ENCODE peak calls at places on chromosomes 4 and X, in eight cellular contexts. Z, H, I, R, F, Y, W and J are unnamed samples.
A peak's percentile ranks its signal among the peaks of the same experiment; 100 is the strongest.

GRCh38 chrX:40083120-40083978 is 14.4 kb downstream of the BCOR start:
- DNase-seq in I (no peak), H (no peak), R (no peak), W (no peak), Y (peak; percentile 19), Z (no peak), F (peak; percentile 62), J (peak; percentile 25)

GRCh38 chr4:152464030-152464823 is 71.7 kb downstream of the FBXW7 start:
- DNase-seq in F (no peak), W (no peak), I (no peak), R (no peak), Y (no peak), H (no peak), Z (no peak), J (no peak)

GRCh38 chr4:38568768-38569167 is 95.2 kb upstream of the KLF3 start:
- DNase-seq in Z (no peak), I (no peak), Y (no peak), R (no peak), W (no peak), H (no peak), F (no peak), J (no peak)

GRCh38 chrX:13515181-13515930 is 54.0 kb upstream of the EGFL6 start:
- DNase-seq in R (no peak), Y (no peak), W (no peak), H (peak; percentile 7), I (peak; percentile 23), F (no peak), Z (no peak), J (no peak)

GRCh38 chr4:80204433-80204832 is 7.1 kb downstream of the PRDM8 start:
- DNase-seq in R (no peak), Z (no peak), I (no peak), W (peak; percentile 35), F (no peak), H (no peak), Y (no peak), J (no peak)

GRCh38 chr4:28010543-28011235 is 1150.0 kb downstream of the STIM2 start:
- DNase-seq in W (peak; percentile 56), H (peak; percentile 21), R (no peak), Y (no peak), Z (no peak), F (no peak), I (peak; percentile 5), J (no peak)

GRCh38 chrX:140346711-140347110 is 158.2 kb downstream of the SOX3 start:
- DNase-seq in W (no peak), I (no peak), R (no peak), F (no peak), Z (no peak), H (no peak), Y (no peak), J (no peak)

GRCh38 chr4:186617921-186618320 is 62.6 kb upstream of the MTNR1A start:
- DNase-seq in R (peak; percentile 24), I (no peak), W (peak; percentile 54), F (no peak), Z (no peak), H (no peak), Y (no peak), J (no peak)

GRCh38 chr4:152971053-152971452 is 34.9 kb downstream of the FHDC1 start:
- DNase-seq in F (no peak), Z (no peak), Y (no peak), H (no peak), W (no peak), I (no peak), R (no peak), J (no peak)

GRCh38 chr4:137032242-137032641 is 500.1 kb downstream of the PCDH18 start:
- DNase-seq in W (no peak), R (no peak), H (no peak), Y (no peak), Z (no peak), F (no peak), I (no peak), J (no peak)
- TF ChIP-seq CTCF in W (no peak), R (no peak), H (no peak), Y (no peak), Z (no peak), F (no peak), I (no peak), J (no peak)

GRCh38 chrX:74321191-74321590 is 17.2 kb downstream of the ZCCHC13 start:
- DNase-seq in H (no peak), I (no peak), W (no peak), R (no peak), F (no peak), Z (no peak), Y (no peak), J (no peak)

DNA sequence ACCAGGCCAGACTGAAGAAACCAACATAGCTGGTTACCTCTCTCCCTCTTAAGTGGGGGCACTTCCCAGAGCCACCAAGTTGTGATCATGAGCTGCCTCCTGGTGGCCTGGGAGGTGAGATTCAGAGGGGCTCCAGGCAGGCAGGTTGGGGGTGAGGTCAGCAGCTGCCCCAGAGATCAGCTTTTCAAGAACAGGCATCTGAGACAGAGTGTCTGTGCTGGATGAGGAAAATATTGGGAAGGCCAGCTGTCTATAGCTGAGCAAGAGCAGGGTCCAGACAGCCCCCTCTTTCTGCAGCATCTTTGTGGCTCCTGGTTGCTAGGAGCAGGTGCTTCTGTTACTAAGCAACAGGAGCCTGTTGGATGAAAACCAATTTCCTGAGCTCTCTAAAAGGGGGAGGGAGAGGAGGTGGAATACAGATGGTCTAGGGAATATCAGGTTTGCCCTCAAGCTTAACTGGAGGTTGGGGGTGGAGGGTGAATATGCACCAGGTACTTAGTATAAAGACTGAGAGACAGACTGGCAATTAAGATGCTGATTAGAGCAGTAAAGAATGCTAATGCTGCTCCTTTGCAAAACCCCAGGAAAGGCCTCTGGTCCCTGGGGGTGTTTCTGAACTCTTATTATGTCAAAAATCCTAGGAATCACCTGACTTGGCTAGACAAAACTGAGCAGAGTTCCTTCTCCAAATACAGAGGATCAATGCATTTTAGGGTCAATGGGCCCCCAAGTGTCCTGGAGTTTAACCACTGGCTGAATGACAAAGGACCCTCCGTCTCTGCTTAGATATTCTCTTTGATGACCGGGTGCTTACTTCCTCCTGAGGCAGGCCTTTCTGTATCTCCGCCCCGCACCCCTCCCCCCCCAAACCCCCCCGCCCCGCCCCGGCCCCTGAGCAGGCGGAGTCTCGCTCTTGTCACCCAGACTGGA is 21.4 kb downstream of the ZCCHC13 start:
- DNase-seq in H (no peak), F (peak; percentile 89), W (no peak), I (no peak), Z (no peak), Y (no peak), R (no peak), J (no peak)
- TF ChIP-seq CTCF in H (no peak), F (peak; percentile 74), W (no peak), I (no peak), Z (no peak), Y (no peak), R (no peak), J (no peak)

GRCh38 chr4:111798840-111799239 is 346.4 kb upstream of the FAM241A start:
- DNase-seq in H (no peak), Y (no peak), Z (no peak), F (peak; percentile 72), W (no peak), R (no peak), I (no peak), J (no peak)
- TF ChIP-seq CTCF in H (no peak), Y (peak; percentile 52), Z (no peak), F (peak; percentile 66), W (no peak), R (peak; percentile 19), I (peak; percentile 21), J (no peak)

GRCh38 chrX:123087326-123087725 is 96.8 kb upstream of the GRIA3 start:
- DNase-seq in H (peak; percentile 39), W (no peak), F (no peak), Z (no peak), R (peak; percentile 22), Y (no peak), I (peak; percentile 14), J (no peak)

GRCh38 chrX:123083924-123084323 is 100.2 kb upstream of the GRIA3 start:
- DNase-seq in H (peak; percentile 13), Y (no peak), R (peak; percentile 33), Z (no peak), W (no peak), F (no peak), I (no peak), J (no peak)

GRCh38 chrX:123086768-123087167 is 97.3 kb upstream of the GRIA3 start:
- DNase-seq in R (no peak), F (no peak), I (no peak), Y (no peak), H (no peak), W (no peak), Z (no peak), J (no peak)

GRCh38 chrX:123085311-123085940 is 98.7 kb upstream of the GRIA3 start:
- DNase-seq in H (no peak), Y (no peak), F (peak; percentile 74), R (no peak), I (no peak), W (no peak), Z (no peak), J (no peak)

DNA sequence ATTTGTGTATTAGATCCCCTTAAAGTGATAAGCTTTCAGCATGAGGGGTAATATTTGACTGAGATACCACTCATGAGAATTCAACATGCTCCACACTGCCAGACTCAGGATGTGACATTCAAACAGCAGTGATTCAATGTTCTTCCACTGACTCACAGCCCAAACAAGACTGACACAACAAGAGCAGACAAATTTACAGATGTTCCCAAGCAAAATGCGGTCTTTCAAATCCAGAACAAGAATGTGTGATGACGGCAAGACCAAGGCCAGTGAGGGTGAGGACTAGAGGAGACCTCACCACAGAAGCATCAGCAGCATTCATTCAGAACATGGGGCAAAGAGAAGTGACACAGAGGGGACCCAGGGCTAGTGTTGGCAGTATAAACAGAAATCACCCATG is 99.3 kb upstream of the GRIA3 start:
- DNase-seq in H (peak; percentile 50), I (peak; percentile 42), Z (no peak), Y (no peak), F (no peak), R (peak; percentile 64), W (no peak), J (no peak)
- TF ChIP-seq CTCF in H (no peak), I (no peak), Z (no peak), Y (no peak), F (no peak), R (no peak), W (no peak), J (no peak)

GRCh38 chr4:3318561-3319021 is 25.8 kb downstream of the RGS12 start:
- DNase-seq in H (no peak), F (peak; percentile 92), W (no peak), I (no peak), Z (peak; percentile 34), R (no peak), Y (no peak), J (no peak)
- TF ChIP-seq CTCF in H (no peak), F (peak; percentile 91), W (peak; percentile 15), I (peak; percentile 9), Z (no peak), R (no peak), Y (peak; percentile 25), J (no peak)

GRCh38 chr4:176343286-176343685 is 23.5 kb downstream of the SPCS3 start:
- DNase-seq in Z (no peak), F (no peak), R (no peak), W (no peak), H (no peak), I (no peak), Y (no peak), J (no peak)
- TF ChIP-seq CTCF in Z (no peak), F (no peak), R (no peak), W (no peak), H (no peak), I (no peak), Y (no peak), J (no peak)

GRCh38 chrX:17590892-17591740 is 146.2 kb upstream of the SCML1 start:
- DNase-seq in H (peak; percentile 63), I (no peak), Y (peak; percentile 51), Z (peak; percentile 61), F (peak; percentile 68), W (peak; percentile 80), R (peak; percentile 62), J (no peak)
- TF ChIP-seq CTCF in H (peak; percentile 87), I (peak; percentile 75), Y (peak; percentile 84), Z (peak; percentile 74), F (peak; percentile 81), W (peak; percentile 80), R (peak; percentile 64), J (no peak)